ENCODE peak calls at places on chromosomes 13 and 19, in eight cellular contexts. O, K, U, I, N, Z, T and D are unnamed samples.
A peak's percentile ranks its signal among the peaks of the same experiment; 100 is the strongest.

GRCh38 chr13:76972430-76972829 is 19.5 kb upstream of the CLN5 start:
- DNase-seq in O (no peak), U (no peak), N (no peak), Z (no peak), I (no peak), K (no peak), T (peak; percentile 55), D (peak; percentile 33)

GRCh38 chr13:74442751-74443150 is 308.5 kb upstream of the KLF12 start:
- DNase-seq in U (no peak), I (no peak), T (no peak), K (no peak), Z (no peak), N (no peak), O (no peak), D (no peak)

GRCh38 chr13:99746857-99747710 is 224.5 kb downstream of the ZIC5 start:
- DNase-seq in Z (no peak), K (no peak), U (no peak), N (no peak), O (no peak), I (no peak), T (peak; percentile 48), D (peak; percentile 67)

GRCh38 chr19:29743681-29744080 is 28.6 kb upstream of the C19orf12 start:
- DNase-seq in O (no peak), U (no peak), Z (no peak), T (no peak), K (no peak), N (no peak), I (no peak), D (no peak)

GRCh38 chr13:26531751-26532150 is 25.7 kb upstream of the WASF3 start:
- DNase-seq in O (no peak), T (no peak), Z (no peak), I (no peak), K (no peak), U (no peak), N (no peak), D (no peak)

GRCh38 chr19:15241259-15241658 is 9.0 kb upstream of the EPHX3 start:
- DNase-seq in Z (no peak), N (no peak), K (no peak), U (no peak), T (no peak), I (no peak), O (no peak), D (no peak)

GRCh38 chr19:53980553-53981407 is 10.7 kb upstream of the CACNG6 start:
- DNase-seq in U (no peak), O (no peak), K (no peak), T (peak; percentile 78), I (peak; percentile 50), Z (no peak), N (peak; percentile 86), D (peak; percentile 95)

GRCh38 chr19:39032164-39032918 is at the start of gene FBXO27:
- DNase-seq in T (peak; percentile 79), K (peak; percentile 7), N (no peak), Z (no peak), I (peak; percentile 39), O (no peak), U (peak; percentile 26), D (peak; percentile 94)

GRCh38 chr19:46404884-46405658 is 8.3 kb downstream of the CCDC8 start:
- DNase-seq in U (peak; percentile 18), Z (no peak), K (no peak), I (peak; percentile 51), O (no peak), T (no peak), N (no peak), D (peak; percentile 78)

GRCh38 chr13:50589651-50590054 is 253.8 kb downstream of the DLEU7 start:
- DNase-seq in T (no peak), I (no peak), Z (no peak), O (no peak), K (no peak), N (no peak), U (no peak), D (no peak)

GRCh38 chr13:110240352-110240751 is 66.6 kb downstream of the COL4A1 start:
- DNase-seq in N (no peak), K (no peak), O (no peak), I (no peak), T (no peak), Z (no peak), U (no peak), D (no peak)

GRCh38 chr19:4399871-4400768 is at the start of gene SH3GL1:
- DNase-seq in O (peak; percentile 74), K (peak; percentile 93), I (peak; percentile 94), N (peak; percentile 78), U (peak; percentile 92), Z (peak; percentile 83), T (peak; percentile 93), D (peak; percentile 91)

GRCh38 chr13:112462408-112462807 is 86.3 kb downstream of the SPACA7 start:
- DNase-seq in O (no peak), I (no peak), N (no peak), T (no peak), U (no peak), Z (no peak), K (no peak), D (no peak)

GRCh38 chr13:26599885-26600284 is 42.4 kb downstream of the WASF3 start:
- DNase-seq in K (no peak), N (no peak), U (no peak), Z (no peak), I (no peak), O (no peak), T (no peak), D (no peak)

GRCh38 chr19:2952953-2953481 is 8.2 kb upstream of the ZNF77 start:
- DNase-seq in N (no peak), Z (no peak), U (peak; percentile 73), I (no peak), T (peak; percentile 61), O (no peak), K (no peak), D (no peak)

GRCh38 chr19:21482863-21483276 is 22.5 kb upstream of the ZNF429 start:
- DNase-seq in N (no peak), T (peak; percentile 81), I (no peak), Z (peak; percentile 36), U (peak; percentile 77), O (peak; percentile 26), K (peak; percentile 57), D (peak; percentile 81)

GRCh38 chr13:68806125-68806524 is 1301.5 kb upstream of the ATXN8OS start:
- DNase-seq in Z (no peak), I (no peak), U (no peak), K (no peak), N (no peak), O (no peak), T (no peak), D (no peak)

GRCh38 chr19:459724-460511 is 915 bp downstream of the SHC2 start:
- DNase-seq in T (peak; percentile 77), K (no peak), N (peak; percentile 27), O (no peak), I (peak; percentile 83), U (peak; percentile 77), Z (peak; percentile 26), D (peak; percentile 61)

GRCh38 chr19:17692566-17692965 is 4.4 kb upstream of the UNC13A start:
- DNase-seq in Z (no peak), T (no peak), N (no peak), O (no peak), U (no peak), K (no peak), I (no peak), D (no peak)

GRCh38 chr19:51127755-51128154 is 3.0 kb downstream of the SIGLEC9 start:
- DNase-seq in K (no peak), N (no peak), O (no peak), T (no peak), U (no peak), Z (no peak), I (no peak), D (no peak)